ENCODE peak calls at places on chromosomes 4 and X, in four cellular contexts. B is GM12865, I is NCI-H2029, D is amniotic stem cell. U is an unnamed sample.

GRCh38 chr4:142396279-142396678 is 449.8 kb downstream of the INPP4B start:
- DNase-seq in B (no peak), I (no peak), D (no peak), U (no peak)

GRCh38 chr4:126799471-126799870 is 833.3 kb upstream of the INTU start:
- DNase-seq in B (no peak), I (no peak), D (no peak), U (no peak)

GRCh38 chrX:40406330-40406859 is 174.4 kb upstream of the ATP6AP2 start:
- DNase-seq in B (peak), I (no peak), D (no peak), U (no peak)

GRCh38 chrX:106898462-106898861 is 4.7 kb downstream of the RIPPLY1 start:
- DNase-seq in B (peak), I (peak), D (no peak), U (no peak)

GRCh38 chrX:38142598-38142997 is 78.1 kb downstream of the SRPX start:
- DNase-seq in B (no peak), I (no peak), D (peak), U (no peak)

GRCh38 chrX:52574416-52575275 is 57.8 kb upstream of the XAGE1B start:
- DNase-seq in B (peak), I (peak), D (no peak), U (peak)

GRCh38 chrX:107742754-107743191 is 32.8 kb downstream of the TSC22D3 start:
- DNase-seq in B (no peak), I (no peak), D (no peak), U (no peak)

GRCh38 chrX:78024349-78025108 is 55.1 kb upstream of the PGAM4 start:
- DNase-seq in B (peak), I (peak), D (no peak), U (peak)

GRCh38 chr4:90503677-90504076 is 376.5 kb downstream of the CCSER1 start:
- DNase-seq in B (no peak), I (no peak), D (no peak), U (no peak)

GRCh38 chrX:93875621-93876282 is 201.7 kb downstream of the FAM133A start:
- DNase-seq in B (no peak), I (no peak), D (no peak), U (no peak)

GRCh38 chr4:123478859-123479345 is 82.3 kb downstream of the SPRY1 start:
- DNase-seq in B (peak), I (peak), D (no peak), U (no peak)

GRCh38 chr4:164212714-164213113 is 541.2 kb upstream of the SMIM31 start:
- DNase-seq in B (no peak), I (no peak), D (no peak), U (no peak)

GRCh38 chr4:153628796-153629315 is 55.2 kb upstream of the TLR2 start:
- DNase-seq in B (no peak), I (no peak), D (no peak), U (no peak)

GRCh38 chrX:71616672-71617529 is 1.4 kb downstream of the CXCR3 start:
- DNase-seq in B (no peak), I (no peak), D (no peak), U (no peak)